ENCODE peak calls at places on chromosomes 1 and 21, in ten cellular contexts. T is coronary artery; Z is stimulated activated CD8-positive, alpha-beta memory T cell treated with anti-CD3 and anti-CD28 coated beads, Interleukin-2, amount 100 ng/mL, for 48 hours; E is COR-L47; X is DMS153; K is hypothalamus; Y is NCI-H69; M is T-helper 17 cell; W is ACHN; P is M059J. J is an unnamed sample.

GRCh38 chr1:236321101-236321500 is 39.3 kb upstream of the ERO1B start:
- DNase-seq in Y (peak), M (no peak), T (no peak), Z (no peak), W (no peak), X (no peak), E (no peak), K (no peak), P (no peak), J (no peak)

GRCh38 chr1:74650561-74650960 is 23.0 kb downstream of the ERICH3 start:
- DNase-seq in K (no peak), X (no peak), P (peak), Y (no peak), T (no peak), M (no peak), Z (no peak), E (no peak), W (peak), J (no peak)

GRCh38 chr1:40318476-40318875 is 1.4 kb upstream of the COL9A2 start:
- DNase-seq in Z (no peak), E (no peak), X (no peak), K (no peak), W (no peak), T (no peak), M (no peak), P (peak), Y (no peak), J (no peak)

GRCh38 chr1:111754964-111755320 is 759 bp upstream of the DDX20 start:
- DNase-seq in T (peak), E (peak), Z (no peak), Y (peak), P (peak), W (peak), K (peak), X (peak), M (no peak), J (no peak)

GRCh38 chr1:29669488-29669871 is 433.2 kb downstream of the PTPRU start:
- DNase-seq in W (no peak), Z (no peak), K (no peak), E (no peak), P (no peak), M (no peak), X (no peak), Y (no peak), T (peak), J (no peak)

GRCh38 chr21:43361493-43362296 is 65.2 kb downstream of the SIK1 start:
- DNase-seq in W (no peak), E (no peak), P (no peak), T (no peak), X (peak), K (no peak), Y (peak), M (no peak), Z (no peak), J (peak)

GRCh38 chr1:155834296-155834926 is 22.6 kb downstream of the GON4L start:
- DNase-seq in X (no peak), Z (no peak), T (no peak), Y (no peak), M (no peak), E (no peak), W (no peak), K (no peak), P (peak), J (no peak)

GRCh38 chr1:97281962-97282361 is 560.4 kb downstream of the PTBP2 start:
- DNase-seq in Y (no peak), W (no peak), K (no peak), T (no peak), E (no peak), Z (no peak), X (peak), P (no peak), M (no peak), J (no peak)

GRCh38 chr1:234907585-234908457 is 220.8 kb downstream of the TOMM20 start:
- DNase-seq in T (no peak), K (no peak), P (no peak), W (peak), X (no peak), Y (no peak), Z (no peak), M (no peak), E (no peak), J (no peak)

GRCh38 chr1:67850151-67850551 is 16.9 kb upstream of the GNG12 start:
- DNase-seq in Y (peak), T (no peak), X (no peak), M (no peak), Z (no peak), P (peak), E (peak), K (no peak), W (peak), J (peak)

J was measured in MM.1S.